ENCODE peak calls at places on chromosomes 7 and 10, in nine cellular contexts. X is PC-9, N is NCI-H460, Q is AG09309, D is activated T-cell treated with anti-CD3 and anti-CD28 coated beads for 4 hours, W is GM03348, K is T-helper 1 cell, O is HCEC 1CT, P is sciatic nerve. U is an unnamed sample.

GRCh38 chr10:52472406-52473146 is 158.5 kb downstream of the DKK1 start:
- DNase-seq in Q (no peak), W (no peak), K (no peak), D (no peak), P (no peak), N (no peak), X (no peak), O (no peak), U (no peak)

GRCh38 chr7:110204527-110204926 is 886.4 kb upstream of the LRRN3 start:
- DNase-seq in P (no peak), Q (no peak), K (no peak), X (no peak), O (no peak), N (peak; percentile 19), W (no peak), D (no peak), U (no peak)

GRCh38 chr10:129888784-129889616 is 75.1 kb downstream of the EBF3 start:
- DNase-seq in P (peak; percentile 78), W (peak; percentile 88), N (peak; percentile 16), D (peak; percentile 16), X (no peak), Q (no peak), O (no peak), K (no peak), U (no peak)

GRCh38 chr7:42128703-42129102 is 108.3 kb downstream of the GLI3 start:
- DNase-seq in P (no peak), D (no peak), K (no peak), X (no peak), O (peak; percentile 8), W (no peak), Q (no peak), N (no peak), U (no peak)

GRCh38 chr10:32446701-32447406 is 914 bp downstream of the CCDC7 start:
- DNase-seq in Q (no peak), W (peak; percentile 31), N (peak; percentile 4), P (no peak), X (no peak), D (no peak), O (peak; percentile 9), K (no peak), U (no peak)

GRCh38 chr10:20598590-20598989 is 298.5 kb downstream of the NEBL start:
- DNase-seq in Q (no peak), K (no peak), X (no peak), W (peak; percentile 24), N (no peak), D (no peak), O (no peak), P (no peak), U (no peak)

GRCh38 chr10:44468965-44469364 is 84.1 kb upstream of the CXCL12 start:
- DNase-seq in N (no peak), O (no peak), K (no peak), W (no peak), Q (no peak), P (no peak), D (no peak), X (no peak), U (no peak)

GRCh38 chr10:86246279-86246940 is 120.2 kb downstream of the GRID1 start:
- DNase-seq in W (no peak), Q (no peak), O (no peak), P (no peak), K (no peak), X (no peak), N (no peak), D (no peak), U (no peak)

GRCh38 chr10:116215651-116216050 is 57.4 kb downstream of the GFRA1 start:
- DNase-seq in K (no peak), Q (no peak), N (no peak), W (no peak), X (no peak), D (no peak), P (no peak), O (no peak), U (no peak)

GRCh38 chr10:61157182-61157581 is 213.2 kb upstream of the RHOBTB1 start:
- DNase-seq in W (peak; percentile 24), P (no peak), N (no peak), O (no peak), D (no peak), K (no peak), Q (no peak), X (no peak), U (no peak)

GRCh38 chr10:118698421-118698820 is 56.3 kb downstream of the CACUL1 start:
- DNase-seq in N (no peak), P (no peak), K (peak; percentile 62), W (peak; percentile 10), X (no peak), O (peak; percentile 37), D (peak; percentile 68), Q (no peak), U (no peak)

GRCh38 chr7:117005449-117005848 is 52.1 kb downstream of the ST7 start:
- DNase-seq in W (no peak), O (no peak), P (no peak), K (no peak), X (no peak), Q (no peak), D (no peak), N (no peak), U (no peak)

GRCh38 chr10:58237014-58237830 is 30.5 kb downstream of the IPMK start:
- DNase-seq in P (no peak), N (peak; percentile 20), Q (peak; percentile 67), W (peak; percentile 71), D (no peak), K (no peak), O (peak; percentile 91), X (peak; percentile 56), U (no peak)

GRCh38 chr10:98576096-98576495 is 129.4 kb upstream of the HPS1 start:
- DNase-seq in P (no peak), Q (no peak), O (no peak), D (no peak), N (no peak), X (no peak), K (no peak), W (no peak), U (no peak)

GRCh38 chr7:104208421-104208780 is 588 bp upstream of the ORC5 start:
- DNase-seq in D (no peak), X (no peak), W (no peak), K (no peak), N (no peak), O (no peak), P (no peak), Q (no peak), U (no peak)

GRCh38 chr10:113492181-113492580 is 60.7 kb upstream of the HABP2 start:
- DNase-seq in D (no peak), Q (no peak), X (no peak), N (no peak), P (no peak), W (peak; percentile 41), O (no peak), K (no peak), U (no peak)

GRCh38 chr7:41116817-41117216 is 586.1 kb downstream of the INHBA start:
- DNase-seq in X (peak; percentile 91), P (no peak), N (no peak), O (no peak), Q (no peak), W (no peak), D (no peak), K (no peak), U (no peak)

GRCh38 chr10:17510242-17510908 is 56.0 kb upstream of the ST8SIA6 start:
- DNase-seq in W (no peak), X (no peak), N (no peak), Q (no peak), O (no peak), K (no peak), D (no peak), P (no peak), U (no peak)

GRCh38 chr10:5530846-5531557 is 6.2 kb downstream of the CALML3 start:
- DNase-seq in W (no peak), X (no peak), K (no peak), Q (no peak), P (peak; percentile 48), O (no peak), D (no peak), N (no peak), U (no peak)

GRCh38 chr10:125023269-125023668 is 81.3 kb downstream of the ZRANB1 start:
- DNase-seq in Q (no peak), X (no peak), W (no peak), K (no peak), N (no peak), D (no peak), O (no peak), P (no peak), U (no peak)

GRCh38 chr7:139118803-139119485 is 9.4 kb upstream of the ZC3HAV1 start:
- DNase-seq in D (no peak), K (no peak), O (no peak), N (no peak), X (no peak), W (no peak), Q (no peak), P (no peak), U (peak; percentile 55)

GRCh38 chr7:14228341-14228740 is 238.9 kb upstream of the ETV1 start:
- DNase-seq in O (peak; percentile 67), Q (no peak), P (no peak), N (no peak), W (no peak), X (no peak), D (no peak), K (no peak), U (no peak)

GRCh38 chr10:123087786-123088185 is 48.0 kb upstream of the HMX3 start:
- DNase-seq in X (no peak), P (no peak), N (no peak), O (no peak), D (no peak), K (no peak), W (no peak), Q (no peak), U (no peak)

GRCh38 chr7:155796381-155797261 is 15.6 kb downstream of the SHH start:
- DNase-seq in P (peak; percentile 78), Q (no peak), W (peak; percentile 92), D (peak; percentile 57), O (no peak), X (no peak), N (no peak), K (peak; percentile 49), U (peak; percentile 75)

GRCh38 chr10:112389147-112389822 is 15.4 kb downstream of the ACSL5 start:
- DNase-seq in N (no peak), W (peak; percentile 48), D (peak; percentile 44), P (no peak), K (peak; percentile 43), O (peak; percentile 71), X (peak; percentile 93), Q (no peak), U (peak; percentile 36)

GRCh38 chr10:2117641-2118040 is 380.3 kb upstream of the ADARB2 start:
- DNase-seq in X (no peak), K (no peak), P (no peak), D (no peak), N (no peak), Q (no peak), O (no peak), W (no peak), U (no peak)

GRCh38 chr10:4825868-4826787 is at the start of gene AKR1E2:
- DNase-seq in Q (peak; percentile 87), X (no peak), K (peak; percentile 73), D (peak; percentile 60), N (peak; percentile 54), P (peak; percentile 92), W (peak; percentile 95), O (peak; percentile 84), U (no peak)

U was measured in memory B cell.